ENCODE peak calls at places on chromosomes 13 and 19, in ten cellular contexts. W is neuronal stem cell; X is stimulated activated CD8-positive, alpha-beta memory T cell treated with anti-CD3 and anti-CD28 coated beads, Interleukin-7, amount 100 ng/mL, for 1 hour; O is foreskin keratinocyte; U is cardiac fibroblast; S is sciatic nerve; N is effector memory CD8-positive, alpha-beta T cell; M is NCI-H345; E is T-helper 17 cell; Q is left colon. K is an unnamed sample.
A peak's percentile ranks its signal among the peaks of the same experiment; 100 is the strongest.

GRCh38 chr19:55585658-55586339 is 5.2 kb upstream of the ZNF579 start:
- DNase-seq in W (peak; percentile 84), X (no peak), O (no peak), U (peak; percentile 74), S (peak; percentile 91), N (no peak), M (peak; percentile 82), E (peak; percentile 40), Q (peak; percentile 66), K (peak; percentile 89)

GRCh38 chr19:2579678-2580280 is 103.9 kb downstream of the GADD45B start:
- DNase-seq in W (no peak), X (no peak), O (no peak), U (no peak), S (peak; percentile 56), N (no peak), M (no peak), E (no peak), Q (peak; percentile 7), K (no peak)

GRCh38 chr13:107203146-107203847 is 635.4 kb upstream of the ARGLU1 start:
- DNase-seq in W (peak; percentile 27), X (no peak), O (no peak), U (peak; percentile 11), S (no peak), N (no peak), M (no peak), E (no peak), Q (no peak), K (peak; percentile 73)

GRCh38 chr13:24272452-24273161 is 36.8 kb upstream of the C1QTNF9 start:
- DNase-seq in W (no peak), X (no peak), O (no peak), U (no peak), S (no peak), N (no peak), M (no peak), E (no peak), Q (no peak), K (no peak)

GRCh38 chr13:36157475-36157874 is 26.3 kb upstream of the DCLK1 start:
- DNase-seq in W (no peak), X (no peak), O (no peak), U (no peak), S (no peak), N (no peak), M (peak; percentile 12), E (no peak), Q (no peak), K (no peak)

GRCh38 chr19:12984143-12984627 is 11.1 kb upstream of the NFIX start:
- DNase-seq in W (no peak), X (no peak), O (no peak), U (peak; percentile 29), S (no peak), N (no peak), M (no peak), E (no peak), Q (no peak), K (no peak)

GRCh38 chr13:50587122-50587521 is 256.4 kb downstream of the DLEU7 start:
- DNase-seq in W (no peak), X (no peak), O (no peak), U (no peak), S (no peak), N (no peak), M (no peak), E (no peak), Q (no peak), K (no peak)

GRCh38 chr19:42114412-42114811 is 17.8 kb downstream of the POU2F2 start:
- DNase-seq in W (no peak), X (no peak), O (no peak), U (no peak), S (no peak), N (no peak), M (peak; percentile 70), E (no peak), Q (peak; percentile 55), K (no peak)

GRCh38 chr19:39277598-39277997 is 9.4 kb downstream of the IFNL2 start:
- DNase-seq in W (no peak), X (no peak), O (no peak), U (peak; percentile 37), S (no peak), N (no peak), M (no peak), E (no peak), Q (no peak), K (no peak)

GRCh38 chr13:41639955-41640780 is 182.8 kb downstream of the RGCC start:
- DNase-seq in W (no peak), X (no peak), O (no peak), U (peak; percentile 69), S (no peak), N (no peak), M (no peak), E (no peak), Q (no peak), K (no peak)

GRCh38 chr13:112725346-112726017 is 35.6 kb downstream of the ATP11A start:
- DNase-seq in W (no peak), X (no peak), O (peak; percentile 23), U (peak; percentile 12), S (peak; percentile 50), N (no peak), M (peak; percentile 78), E (no peak), Q (no peak), K (no peak)

GRCh38 chr19:4380254-4380727 is 20.1 kb downstream of the SH3GL1 start:
- DNase-seq in W (no peak), X (peak; percentile 37), O (no peak), U (no peak), S (no peak), N (peak; percentile 43), M (no peak), E (peak; percentile 44), Q (peak; percentile 55), K (no peak)

GRCh38 chr13:107553838-107554237 is 661.5 kb downstream of the LIG4 start:
- DNase-seq in W (no peak), X (no peak), O (no peak), U (no peak), S (no peak), N (no peak), M (no peak), E (no peak), Q (no peak), K (peak; percentile 20)

GRCh38 chr13:45055198-45055901 is 65.0 kb upstream of the GTF2F2 start:
- DNase-seq in W (no peak), X (no peak), O (peak; percentile 82), U (peak; percentile 91), S (no peak), N (no peak), M (no peak), E (no peak), Q (no peak), K (no peak)

GRCh38 chr19:40134866-40135265 is 44.1 kb upstream of the ZNF780A start:
- DNase-seq in W (no peak), X (no peak), O (no peak), U (no peak), S (no peak), N (no peak), M (no peak), E (no peak), Q (no peak), K (peak; percentile 15)

GRCh38 chr13:33723772-33724435 is 94.0 kb upstream of the RFC3 start:
- DNase-seq in W (peak; percentile 70), X (peak; percentile 32), O (peak; percentile 46), U (peak; percentile 94), S (peak; percentile 81), N (peak; percentile 52), M (peak; percentile 85), E (peak; percentile 26), Q (peak; percentile 76), K (peak; percentile 88)

GRCh38 chr19:50459067-50459456 is 17.2 kb upstream of the EMC10 start:
- DNase-seq in W (no peak), X (no peak), O (no peak), U (no peak), S (no peak), N (no peak), M (no peak), E (no peak), Q (no peak), K (no peak)

GRCh38 chr19:35089554-35089953 is 26.1 kb upstream of the FXYD3 start:
- DNase-seq in W (no peak), X (no peak), O (no peak), U (no peak), S (no peak), N (no peak), M (no peak), E (no peak), Q (no peak), K (no peak)

GRCh38 chr13:29924482-29924884 is 74.1 kb upstream of the UBL3 start:
- DNase-seq in W (no peak), X (no peak), O (peak; percentile 79), U (peak; percentile 69), S (no peak), N (no peak), M (peak; percentile 59), E (no peak), Q (no peak), K (no peak)

GRCh38 chr19:6450166-6450565 is 9.4 kb downstream of the SLC25A23 start:
- DNase-seq in W (no peak), X (no peak), O (no peak), U (no peak), S (no peak), N (no peak), M (no peak), E (no peak), Q (no peak), K (no peak)

GRCh38 chr13:25170554-25171107 is 1.5 kb downstream of the AMER2 start:
- DNase-seq in W (no peak), X (no peak), O (no peak), U (no peak), S (no peak), N (no peak), M (peak; percentile 56), E (no peak), Q (no peak), K (peak; percentile 67)

GRCh38 chr19:6532244-6532999 is 1.6 kb downstream of the TNFSF9 start:
- DNase-seq in W (no peak), X (no peak), O (no peak), U (no peak), S (no peak), N (no peak), M (no peak), E (no peak), Q (peak; percentile 38), K (no peak)

GRCh38 chr19:2235026-2235395 is 1.1 kb downstream of the PLEKHJ1 start:
- DNase-seq in W (no peak), X (no peak), O (no peak), U (no peak), S (no peak), N (no peak), M (no peak), E (no peak), Q (no peak), K (no peak)

GRCh38 chr19:54030895-54031586 is 32.7 kb downstream of the VSTM1 start:
- DNase-seq in W (no peak), X (no peak), O (no peak), U (peak; percentile 41), S (no peak), N (no peak), M (no peak), E (no peak), Q (no peak), K (no peak)

GRCh38 chr19:18737954-18738351 is 53.2 kb downstream of the COMP start:
- DNase-seq in W (no peak), X (no peak), O (no peak), U (no peak), S (no peak), N (no peak), M (no peak), E (no peak), Q (no peak), K (no peak)

GRCh38 chr19:47729468-47729798 is 15.9 kb upstream of the NOP53 start:
- DNase-seq in W (no peak), X (no peak), O (peak; percentile 87), U (peak; percentile 90), S (no peak), N (no peak), M (no peak), E (no peak), Q (no peak), K (peak; percentile 33)

GRCh38 chr19:1067341-1068103 is 555 bp downstream of the ARHGAP45 start:
- DNase-seq in W (no peak), X (no peak), O (no peak), U (no peak), S (peak; percentile 53), N (peak; percentile 81), M (no peak), E (peak; percentile 69), Q (peak; percentile 33), K (no peak)

GRCh38 chr19:13974073-13974472 is 21.8 kb downstream of the DCAF15 start:
- DNase-seq in W (peak; percentile 35), X (no peak), O (peak; percentile 76), U (no peak), S (no peak), N (no peak), M (no peak), E (no peak), Q (no peak), K (peak; percentile 82)